ENCODE peak calls at places on chromosomes 13 and 19, in five cellular contexts. N, Y, P, R and Z are unnamed samples.
A peak's percentile ranks its signal among the peaks of the same experiment; 100 is the strongest.

GRCh38 chr19:42111811-42112210 is 20.4 kb downstream of the POU2F2 start:
- DNase-seq in N (no peak), Y (no peak), P (no peak), R (no peak), Z (no peak)

GRCh38 chr13:106232680-106233079 is 302.8 kb downstream of the EFNB2 start:
- DNase-seq in N (no peak), Y (no peak), P (no peak), R (no peak), Z (no peak)

GRCh38 chr13:114074671-114075315 is 57.6 kb downstream of the RASA3 start:
- DNase-seq in N (no peak), Y (no peak), P (no peak), R (no peak), Z (no peak)

GRCh38 chr13:41603917-41604316 is 146.6 kb downstream of the RGCC start:
- DNase-seq in N (no peak), Y (no peak), P (no peak), R (no peak), Z (no peak)

GRCh38 chr19:32649751-32650150 is 25.2 kb downstream of the ANKRD27 start:
- DNase-seq in N (no peak), Y (no peak), P (no peak), R (no peak), Z (no peak)

GRCh38 chr19:50607874-50608785 is 31.6 kb downstream of the SYT3 start:
- DNase-seq in N (no peak), Y (peak; percentile 94), P (peak; percentile 49), R (no peak), Z (peak; percentile 76)

GRCh38 chr19:10402441-10403038 is 802 bp downstream of the CDC37 start:
- DNase-seq in N (no peak), Y (peak; percentile 77), P (no peak), R (no peak), Z (no peak)

GRCh38 chr13:95494082-95494681 is 58.3 kb upstream of the CLDN10 start:
- DNase-seq in N (no peak), Y (peak; percentile 58), P (no peak), R (no peak), Z (no peak)

GRCh38 chr13:88908896-88909535 is 1237.8 kb downstream of the SLITRK5 start:
- DNase-seq in N (peak; percentile 59), Y (no peak), P (no peak), R (no peak), Z (no peak)